ENCODE peak calls at places on chromosomes 1 and 21, in nine cellular contexts. S, U, X, P, C, G, Z, E and N are unnamed samples.
A peak's percentile ranks its signal among the peaks of the same experiment; 100 is the strongest.

GRCh38 chr21:32653326-32653901 is 41.2 kb upstream of the CFAP298 start:
- DNase-seq in E (no peak), U (peak; percentile 32), G (no peak), Z (peak; percentile 29), P (peak; percentile 28), X (no peak), C (peak; percentile 48), S (no peak), N (no peak)

GRCh38 chr1:77416692-77417450 is 135.1 kb downstream of the AK5 start:
- DNase-seq in U (no peak), G (no peak), E (no peak), X (no peak), Z (no peak), C (peak; percentile 10), P (no peak), S (no peak), N (no peak)

GRCh38 chr1:152162826-152163463 is 3.9 kb upstream of the RPTN start:
- DNase-seq in G (no peak), P (no peak), S (no peak), E (no peak), Z (peak; percentile 73), U (no peak), X (peak; percentile 88), C (no peak), N (no peak)

GRCh38 chr1:208205216-208206013 is 38.8 kb downstream of the PLXNA2 start:
- DNase-seq in S (no peak), G (no peak), C (no peak), P (no peak), E (no peak), Z (no peak), U (no peak), X (no peak), N (no peak)

GRCh38 chr1:89673251-89673650 is 40.3 kb downstream of the LRRC8C start:
- DNase-seq in X (no peak), S (no peak), G (no peak), U (no peak), P (no peak), E (no peak), C (no peak), Z (no peak), N (no peak)

GRCh38 chr1:226733309-226733708 is 5.8 kb downstream of the ITPKB start:
- DNase-seq in S (no peak), P (no peak), C (no peak), Z (no peak), E (no peak), G (no peak), U (no peak), X (no peak), N (no peak)

GRCh38 chr1:201139306-201139705 is 12.3 kb upstream of the ASCL5 start:
- DNase-seq in U (no peak), P (no peak), S (no peak), C (no peak), E (no peak), Z (no peak), X (no peak), G (no peak), N (no peak)

GRCh38 chr1:200180821-200181220 is 153.3 kb downstream of the NR5A2 start:
- DNase-seq in U (no peak), Z (peak; percentile 85), E (peak; percentile 88), S (no peak), G (peak; percentile 5), P (no peak), X (no peak), C (no peak), N (no peak)

GRCh38 chr21:36816556-36817130 is 117.7 kb downstream of the SIM2 start:
- DNase-seq in G (no peak), X (no peak), Z (no peak), U (no peak), P (no peak), C (no peak), E (no peak), S (no peak), N (no peak)

GRCh38 chr1:61237147-61237546 is 154.8 kb downstream of the NFIA start:
- DNase-seq in Z (no peak), S (no peak), G (no peak), X (no peak), E (no peak), C (no peak), U (no peak), P (no peak), N (no peak)

GRCh38 chr1:44970317-44970716 is 16.1 kb downstream of the EIF2B3 start:
- DNase-seq in U (no peak), P (no peak), C (no peak), X (peak; percentile 52), E (no peak), Z (peak; percentile 72), G (no peak), S (no peak), N (no peak)

GRCh38 chr21:17981060-17981459 is 161.9 kb upstream of the C21orf91 start:
- DNase-seq in U (no peak), C (no peak), P (no peak), E (no peak), S (no peak), Z (no peak), X (no peak), G (no peak), N (no peak)

GRCh38 chr1:44672254-44672955 is 1.9 kb downstream of the TMEM53 start:
- DNase-seq in G (no peak), S (no peak), E (no peak), C (no peak), P (no peak), U (no peak), X (no peak), Z (peak; percentile 37), N (no peak)

GRCh38 chr1:33268927-33269610 is 12.8 kb downstream of the ZNF362 start:
- DNase-seq in X (no peak), E (no peak), P (no peak), S (no peak), G (no peak), C (no peak), Z (peak; percentile 68), U (no peak), N (no peak)